ENCODE peak calls at places on chromosomes 11 and 22, in ten cellular contexts. I is fibroblast of lung, C is epithelial cell of prostate, X is brain microvascular endothelial cell, H is heart right ventricle, Z is endothelial cell of umbilical vein, M is astrocyte, R is gastrocnemius medialis, Y is neural progenitor cell, L is SK-N-SH. F is an unnamed sample.

GRCh38 chr11:4851033-4851432 is 2.0 kb upstream of the OR51S1 start:
- DNase-seq in I (peak; percentile 25), C (no peak), H (peak; percentile 29), M (peak; percentile 23), R (no peak), Z (no peak), L (no peak), Y (no peak), X (peak; percentile 81), F (no peak)

GRCh38 chr22:28142361-28142801 is 223.3 kb upstream of the PITPNB start:
- DNase-seq in L (no peak), M (peak; percentile 96), I (peak; percentile 96), Z (peak; percentile 25), H (no peak), Y (peak; percentile 10), R (peak; percentile 5), X (peak; percentile 71), C (no peak), F (no peak)

GRCh38 chr11:92401507-92401906 is 176.9 kb downstream of the FAT3 start:
- DNase-seq in L (no peak), X (no peak), H (no peak), Y (peak; percentile 63), M (no peak), C (no peak), I (no peak), R (no peak), Z (no peak), F (no peak)

GRCh38 chr11:124800226-124800929 is at the start of gene MSANTD2:
- DNase-seq in R (peak; percentile 55), M (peak; percentile 69), Y (peak; percentile 91), Z (peak; percentile 82), H (peak; percentile 83), L (peak; percentile 93), C (no peak), I (peak; percentile 82), X (peak; percentile 59), F (peak; percentile 91)

GRCh38 chr11:97234016-97234415 is 844.2 kb downstream of the JRKL start:
- DNase-seq in H (no peak), R (no peak), Y (no peak), C (no peak), L (no peak), X (no peak), I (no peak), M (no peak), Z (no peak), F (no peak)

GRCh38 chr11:120135838-120136237 is 2.1 kb downstream of the TRIM29 start:
- DNase-seq in L (peak; percentile 5), Z (no peak), C (no peak), R (no peak), X (no peak), H (no peak), M (no peak), Y (no peak), I (no peak), F (no peak)

GRCh38 chr11:96397863-96398262 is 8.1 kb downstream of the JRKL start:
- DNase-seq in I (no peak), Z (no peak), C (no peak), Y (no peak), M (no peak), X (no peak), L (no peak), R (no peak), H (no peak), F (no peak)

GRCh38 chr11:34501500-34501899 is 12.1 kb downstream of the ELF5 start:
- DNase-seq in L (no peak), Z (no peak), X (peak; percentile 64), R (no peak), C (no peak), Y (peak; percentile 26), I (peak; percentile 98), H (no peak), M (peak; percentile 97), F (no peak)

GRCh38 chr22:42714768-42715430 is 5.8 kb downstream of the A4GALT start:
- DNase-seq in Y (no peak), H (no peak), C (no peak), Z (no peak), X (peak; percentile 42), R (no peak), L (no peak), I (peak; percentile 38), M (peak; percentile 19), F (no peak)

GRCh38 chr22:42714308-42714707 is 6.4 kb downstream of the A4GALT start:
- DNase-seq in I (no peak), L (no peak), C (no peak), Y (no peak), Z (no peak), H (no peak), M (no peak), X (no peak), R (no peak), F (no peak)

GRCh38 chr22:42711281-42711731 is 9.4 kb downstream of the A4GALT start:
- DNase-seq in H (no peak), M (no peak), I (no peak), Y (no peak), L (no peak), C (no peak), X (no peak), Z (no peak), R (no peak), F (no peak)

GRCh38 chr22:42708393-42708792 is 12.3 kb downstream of the A4GALT start:
- DNase-seq in H (no peak), Y (no peak), X (no peak), Z (no peak), C (no peak), R (no peak), I (no peak), M (no peak), L (no peak), F (no peak)

DNA sequence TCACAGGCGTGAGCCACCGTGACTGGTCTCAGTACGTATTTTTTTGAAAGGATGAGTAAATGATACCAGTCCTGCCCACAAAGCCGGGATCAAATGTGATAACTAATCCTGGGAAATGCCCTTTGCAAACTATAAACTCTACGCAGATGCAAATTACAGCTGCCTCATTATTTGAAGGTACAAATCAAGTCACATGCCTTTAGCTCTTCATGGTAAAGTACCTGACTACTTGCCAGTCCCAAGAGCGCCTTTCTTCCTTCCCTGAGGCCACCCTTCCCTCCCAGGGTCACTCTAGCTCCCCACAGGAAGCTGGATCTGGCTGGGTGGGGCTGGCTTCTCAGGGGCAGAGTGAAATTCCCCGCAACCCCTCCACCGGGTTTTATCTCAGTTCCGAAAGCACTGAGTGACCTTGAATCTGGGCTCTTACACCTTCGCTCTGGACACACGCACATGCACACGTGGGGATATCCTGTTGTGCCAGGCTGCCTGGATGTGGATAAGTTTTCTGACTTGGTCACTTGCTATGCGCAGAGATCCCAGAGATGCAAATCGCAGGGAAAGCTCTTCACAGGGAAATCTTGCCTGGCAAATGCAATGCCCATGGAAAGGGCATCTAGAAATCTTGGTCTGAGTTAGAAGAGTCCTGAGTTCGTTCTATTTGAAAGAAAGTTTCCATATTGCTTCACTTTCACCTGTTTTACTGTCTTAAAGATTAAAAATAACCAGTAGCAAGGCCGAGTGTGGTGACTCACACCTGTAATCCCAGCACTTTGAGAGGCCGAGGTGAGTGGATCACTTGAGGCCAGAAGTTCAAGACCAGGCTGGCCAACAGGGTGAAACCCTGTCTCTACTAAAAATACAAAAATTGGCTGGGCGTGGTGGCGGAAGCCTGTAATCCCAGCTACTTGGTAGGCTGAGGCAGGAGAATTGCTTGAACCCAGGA is 8.5 kb downstream of the A4GALT start:
- DNase-seq in R (no peak), C (no peak), H (no peak), I (no peak), Y (no peak), X (no peak), M (no peak), L (no peak), Z (no peak), F (no peak)
- H3K27ac ChIP-seq in R (peak overlapping the region; percentile 49), C (no peak overlapping the region), H (peak overlapping the region; percentile 85), I (no peak overlapping the region), Y (no peak overlapping the region), X (no peak overlapping the region), M (no peak overlapping the region), L (no peak overlapping the region), Z (no peak overlapping the region), F (peak overlapping the region; percentile 50)

GRCh38 chr11:115362997-115363396 is 141.2 kb downstream of the CADM1 start:
- DNase-seq in R (no peak), X (no peak), Z (no peak), L (no peak), C (no peak), I (no peak), H (peak; percentile 15), M (no peak), Y (no peak), F (no peak)
- H3K27ac ChIP-seq in R (no peak overlapping the region), X (no peak overlapping the region), Z (no peak overlapping the region), L (peak overlapping the region; percentile 92), C (no peak overlapping the region), I (no peak overlapping the region), H (no peak overlapping the region), M (no peak overlapping the region), Y (no peak overlapping the region), F (no peak overlapping the region)

GRCh38 chr22:35582218-35582860 is 34.8 kb downstream of the MB start:
- DNase-seq in I (no peak), R (no peak), Y (no peak), Z (no peak), M (no peak), C (no peak), L (no peak), X (no peak), H (peak; percentile 65), F (no peak)
- H3K27ac ChIP-seq in I (no peak overlapping the region), R (peak overlapping the region; percentile 55), Y (no peak overlapping the region), Z (no peak overlapping the region), M (no peak overlapping the region), C (no peak overlapping the region), L (no peak overlapping the region), X (no peak overlapping the region), H (no peak overlapping the region), F (no peak overlapping the region)

GRCh38 chr22:17970205-17970708 is 54.1 kb downstream of the MICAL3 start:
- DNase-seq in M (peak; percentile 52), L (no peak), X (peak; percentile 65), C (no peak), H (no peak), Z (no peak), I (peak; percentile 62), R (no peak), Y (no peak), F (no peak)

GRCh38 chr22:17973217-17973616 is 51.1 kb downstream of the MICAL3 start:
- DNase-seq in M (no peak), C (no peak), L (no peak), Y (no peak), Z (no peak), X (no peak), R (no peak), H (no peak), I (no peak), F (no peak)

GRCh38 chr22:17972385-17973181 is 51.8 kb downstream of the MICAL3 start:
- DNase-seq in Y (peak; percentile 32), X (peak; percentile 33), I (peak; percentile 86), C (no peak), L (no peak), M (peak; percentile 82), Z (peak; percentile 63), H (no peak), R (no peak), F (peak; percentile 42)

GRCh38 chr22:17969732-17970131 is 54.6 kb downstream of the MICAL3 start:
- DNase-seq in C (peak; percentile 37), Z (peak; percentile 52), L (no peak), X (peak; percentile 98), R (no peak), Y (no peak), H (no peak), M (peak; percentile 97), I (peak; percentile 97), F (no peak)

DNA sequence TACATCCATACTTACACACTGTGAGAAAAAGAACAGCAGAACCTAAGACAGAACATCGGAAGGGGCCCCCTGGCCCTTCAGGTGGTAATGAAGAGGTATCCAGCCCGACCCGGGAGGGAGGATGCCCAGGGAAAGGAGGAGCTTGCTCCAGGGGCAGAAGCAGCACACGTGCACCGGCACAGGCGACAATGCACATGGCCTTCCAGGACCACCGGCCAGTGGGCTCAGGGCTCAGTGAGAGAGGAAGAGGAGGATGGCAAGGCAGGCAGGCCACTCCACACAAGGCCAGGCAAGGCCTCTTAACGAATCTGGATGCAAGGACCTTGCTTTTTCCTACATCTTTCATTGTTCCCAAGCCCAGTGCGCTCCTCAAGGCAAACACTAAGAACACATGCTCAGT is 52.6 kb downstream of the MICAL3 start:
- DNase-seq in R (no peak), C (no peak), Z (no peak), L (no peak), I (no peak), H (no peak), X (no peak), M (no peak), Y (no peak), F (no peak)
- H3K27ac ChIP-seq in R (no peak overlapping the region), C (no peak overlapping the region), Z (peak overlapping the region; percentile 16), L (peak overlapping the region; percentile 31), I (no peak overlapping the region), H (no peak overlapping the region), X (peak overlapping the region; percentile 38), M (no peak overlapping the region), Y (no peak overlapping the region), F (peak overlapping the region; percentile 66)

F was measured in psoas muscle.